ENCODE peak calls at places on chromosomes 11 and 22, in six cellular contexts. One of them, this sample, is unnamed.
A peak's percentile ranks its signal among the peaks of the same experiment; 100 is the strongest.

GRCh38 chr22:34886812-34887211 is 179.1 kb upstream of the ISX start:
- DNase-seq in BE2C: no peak
- DNase-seq in ovary: no peak
- DNase-seq in GM06990: no peak
- DNase-seq in hepatocyte: no peak
- DNase-seq in brain microvascular endothelial cell: no peak
- DNase-seq in this sample: no peak

GRCh38 chr11:116136987-116137674 is 632.9 kb upstream of the CADM1 start:
- DNase-seq in BE2C: no peak
- DNase-seq in ovary: no peak
- DNase-seq in GM06990: no peak
- DNase-seq in hepatocyte: no peak
- DNase-seq in brain microvascular endothelial cell: no peak
- DNase-seq in this sample: no peak

GRCh38 chr22:25645964-25646363 is 81.5 kb downstream of the GRK3 start:
- DNase-seq in BE2C: no peak
- DNase-seq in ovary: no peak
- DNase-seq in GM06990: no peak
- DNase-seq in hepatocyte: no peak
- DNase-seq in brain microvascular endothelial cell: no peak
- DNase-seq in this sample: no peak

GRCh38 chr11:114308689-114309089 is 12.5 kb downstream of the NNMT start:
- DNase-seq in BE2C: no peak
- DNase-seq in ovary: no peak
- DNase-seq in GM06990: no peak
- DNase-seq in hepatocyte: no peak
- DNase-seq in brain microvascular endothelial cell: no peak
- DNase-seq in this sample: no peak

GRCh38 chr22:16717699-16718558 is 107.3 kb downstream of the XKR3 start:
- DNase-seq in BE2C: no peak
- DNase-seq in ovary: no peak
- DNase-seq in GM06990: no peak
- DNase-seq in hepatocyte: no peak
- DNase-seq in brain microvascular endothelial cell: no peak
- DNase-seq in this sample: no peak

GRCh38 chr22:37012262-37012904 is 6.9 kb downstream of the TST start:
- DNase-seq in BE2C: no peak
- DNase-seq in ovary: no peak
- DNase-seq in GM06990: no peak
- DNase-seq in hepatocyte: no peak
- DNase-seq in brain microvascular endothelial cell: no peak
- DNase-seq in this sample: no peak

GRCh38 chr11:68532719-68533369 is 72.3 kb downstream of the PPP6R3 start:
- DNase-seq in BE2C: no peak
- DNase-seq in ovary: no peak
- DNase-seq in GM06990: no peak
- DNase-seq in hepatocyte: peak; percentile 54
- DNase-seq in brain microvascular endothelial cell: no peak
- DNase-seq in this sample: no peak

GRCh38 chr11:3616721-3617460 is 24.9 kb downstream of the ART5 start:
- DNase-seq in BE2C: no peak
- DNase-seq in ovary: peak; percentile 36
- DNase-seq in GM06990: no peak
- DNase-seq in hepatocyte: no peak
- DNase-seq in brain microvascular endothelial cell: no peak
- DNase-seq in this sample: no peak

GRCh38 chr11:71238285-71238875 is 14.0 kb downstream of the SHANK2 start:
- DNase-seq in BE2C: no peak
- DNase-seq in ovary: no peak
- DNase-seq in GM06990: no peak
- DNase-seq in hepatocyte: no peak
- DNase-seq in brain microvascular endothelial cell: no peak
- DNase-seq in this sample: no peak

GRCh38 chr11:133983660-133984316 is 27.0 kb upstream of the IGSF9B start:
- DNase-seq in BE2C: no peak
- DNase-seq in ovary: no peak
- DNase-seq in GM06990: no peak
- DNase-seq in hepatocyte: no peak
- DNase-seq in brain microvascular endothelial cell: no peak
- DNase-seq in this sample: no peak

GRCh38 chr11:133987221-133987620 is 30.5 kb upstream of the IGSF9B start:
- DNase-seq in BE2C: no peak
- DNase-seq in ovary: no peak
- DNase-seq in GM06990: no peak
- DNase-seq in hepatocyte: no peak
- DNase-seq in brain microvascular endothelial cell: no peak
- DNase-seq in this sample: no peak

GRCh38 chr11:133986545-133986944 is 29.8 kb upstream of the IGSF9B start:
- DNase-seq in BE2C: no peak
- DNase-seq in ovary: no peak
- DNase-seq in GM06990: no peak
- DNase-seq in hepatocyte: no peak
- DNase-seq in brain microvascular endothelial cell: no peak
- DNase-seq in this sample: no peak

GRCh38 chr11:133984828-133985227 is 28.1 kb upstream of the IGSF9B start:
- DNase-seq in BE2C: no peak
- DNase-seq in ovary: no peak
- DNase-seq in GM06990: peak; percentile 26
- DNase-seq in hepatocyte: no peak
- DNase-seq in brain microvascular endothelial cell: no peak
- DNase-seq in this sample: no peak

GRCh38 chr11:133985981-133986380 is 29.2 kb upstream of the IGSF9B start:
- DNase-seq in BE2C: no peak
- DNase-seq in ovary: no peak
- DNase-seq in GM06990: no peak
- DNase-seq in hepatocyte: no peak
- DNase-seq in brain microvascular endothelial cell: no peak
- DNase-seq in this sample: no peak
- H3K4me3 ChIP-seq in BE2C: no peak overlapping the region
- H3K4me3 ChIP-seq in ovary: no peak overlapping the region
- H3K4me3 ChIP-seq in GM06990: no peak overlapping the region
- H3K4me3 ChIP-seq in hepatocyte: no peak overlapping the region
- H3K4me3 ChIP-seq in brain microvascular endothelial cell: no peak overlapping the region
- H3K4me3 ChIP-seq in this sample: no peak overlapping the region

GRCh38 chr11:57458060-57458409 is 2.3 kb upstream of the RTN4RL2 start:
- DNase-seq in BE2C: no peak
- DNase-seq in ovary: no peak
- DNase-seq in GM06990: no peak
- DNase-seq in hepatocyte: no peak
- DNase-seq in brain microvascular endothelial cell: no peak
- DNase-seq in this sample: no peak
- H3K27me3 ChIP-seq in BE2C: peaks cover 34% of the 10 kb centered on the region
- H3K27me3 ChIP-seq in ovary: peaks cover 6% of the 10 kb centered on the region
- H3K27me3 ChIP-seq in GM06990: peaks cover 5% of the 10 kb centered on the region
- H3K27me3 ChIP-seq in hepatocyte: peaks cover 54% of the 10 kb centered on the region
- H3K27me3 ChIP-seq in brain microvascular endothelial cell: peaks cover 44% of the 10 kb centered on the region
- H3K27me3 ChIP-seq in this sample: peaks cover 51% of the 10 kb centered on the region

GRCh38 chr11:62572431-62572830 is 1.3 kb downstream of the EEF1G start:
- DNase-seq in BE2C: no peak
- DNase-seq in ovary: no peak
- DNase-seq in GM06990: no peak
- DNase-seq in hepatocyte: no peak
- DNase-seq in brain microvascular endothelial cell: no peak
- DNase-seq in this sample: no peak
- H3K36me3 ChIP-seq in BE2C: peaks cover 44% of the 10 kb centered on the region
- H3K36me3 ChIP-seq in ovary: no peaks in the 10 kb centered on the region
- H3K36me3 ChIP-seq in GM06990: peaks cover 24% of the 10 kb centered on the region
- H3K36me3 ChIP-seq in hepatocyte: no peaks in the 10 kb centered on the region
- H3K36me3 ChIP-seq in brain microvascular endothelial cell: peaks cover 51% of the 10 kb centered on the region
- H3K36me3 ChIP-seq in this sample: peaks cover 40% of the 10 kb centered on the region

DNA sequence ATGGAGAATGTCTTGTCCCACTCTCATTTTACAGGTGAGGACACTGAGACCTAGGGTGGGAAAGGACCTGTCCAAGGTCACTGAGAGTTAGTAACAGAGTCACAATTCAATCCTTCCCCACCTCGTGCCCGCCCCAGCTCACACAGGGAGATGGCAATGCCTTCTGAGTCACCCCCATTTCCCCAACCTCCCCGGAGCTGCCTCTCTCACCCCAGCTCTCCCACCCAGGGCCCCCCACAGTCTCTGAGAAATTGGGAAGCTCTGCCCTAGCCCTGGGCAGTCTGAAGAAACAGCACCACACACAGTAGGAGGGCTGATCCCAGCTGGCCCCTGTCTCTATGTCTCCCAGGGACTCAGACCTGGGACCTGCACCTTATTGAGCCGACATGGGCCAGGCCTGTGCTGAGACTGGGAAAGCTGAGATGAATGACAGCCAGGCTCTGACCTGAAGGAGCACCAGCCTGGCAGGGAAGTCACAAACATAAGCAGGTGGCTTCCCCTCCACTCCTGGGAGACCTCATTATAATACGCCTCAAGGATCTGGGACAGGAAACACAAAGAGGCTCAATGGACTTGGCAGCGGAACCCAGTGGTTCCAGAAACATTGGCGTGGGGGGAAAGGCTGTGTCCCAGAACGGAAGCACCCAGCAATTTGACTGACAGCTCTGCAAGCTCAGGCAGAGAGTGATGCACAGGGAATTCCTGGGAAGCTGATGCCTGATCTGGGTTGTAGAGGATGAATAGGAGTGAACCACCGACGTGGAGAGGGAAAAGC is 51.0 kb downstream of the CD6 start:
- DNase-seq in BE2C: no peak
- DNase-seq in ovary: no peak
- DNase-seq in GM06990: no peak
- DNase-seq in hepatocyte: no peak
- DNase-seq in brain microvascular endothelial cell: no peak
- DNase-seq in this sample: no peak
- H3K4me3 ChIP-seq in BE2C: no peak overlapping the region
- H3K4me3 ChIP-seq in ovary: no peak overlapping the region
- H3K4me3 ChIP-seq in GM06990: no peak overlapping the region
- H3K4me3 ChIP-seq in hepatocyte: no peak overlapping the region
- H3K4me3 ChIP-seq in brain microvascular endothelial cell: no peak overlapping the region
- H3K4me3 ChIP-seq in this sample: no peak overlapping the region

GRCh38 chr22:44280665-44281188 is 32.0 kb downstream of the SHISAL1 start:
- DNase-seq in BE2C: no peak
- DNase-seq in ovary: no peak
- DNase-seq in GM06990: no peak
- DNase-seq in hepatocyte: no peak
- DNase-seq in brain microvascular endothelial cell: no peak
- DNase-seq in this sample: peak; percentile 60
- H3K27me3 ChIP-seq in BE2C: no peaks in the 10 kb centered on the region
- H3K27me3 ChIP-seq in ovary: no peaks in the 10 kb centered on the region
- H3K27me3 ChIP-seq in GM06990: peaks cover 8% of the 10 kb centered on the region
- H3K27me3 ChIP-seq in hepatocyte: no peaks in the 10 kb centered on the region
- H3K27me3 ChIP-seq in brain microvascular endothelial cell: peaks cover 3% of the 10 kb centered on the region
- H3K27me3 ChIP-seq in this sample: no peaks in the 10 kb centered on the region

This sample was measured in H7.